ENCODE peak calls at places on chromosomes 11 and 22, in nine cellular contexts. W is mesothelial cell of epicardium, K is cardiac fibroblast, D is heart left ventricle, O is brain microvascular endothelial cell, I is progenitor cell of endocrine pancreas, H is foreskin fibroblast, Z is ovary, E is upper lobe of left lung. Q is an unnamed sample.

GRCh38 chr22:48709453-48709852 is 1118.2 kb downstream of the BRD1 start:
- DNase-seq in W (peak), K (no peak), D (no peak), O (no peak), I (no peak), H (no peak), Z (no peak), E (peak), Q (no peak)

GRCh38 chr11:45786272-45786671 is 18.7 kb upstream of the SLC35C1 start:
- DNase-seq in W (no peak), K (no peak), D (no peak), O (no peak), I (no peak), H (no peak), Z (no peak), E (no peak), Q (no peak)

GRCh38 chr11:109956124-109956793 is 136.9 kb upstream of the ZC3H12C start:
- DNase-seq in W (no peak), K (no peak), D (no peak), O (no peak), I (no peak), H (no peak), Z (no peak), E (no peak), Q (no peak)

GRCh38 chr11:10379433-10379832 is 74.6 kb downstream of the ADM start:
- DNase-seq in W (no peak), K (peak), D (no peak), O (no peak), I (no peak), H (peak), Z (no peak), E (no peak), Q (no peak)

GRCh38 chr22:30969532-30970355 is 679 bp downstream of the TUG1 start:
- DNase-seq in W (no peak), K (peak), D (no peak), O (peak), I (no peak), H (peak), Z (no peak), E (no peak), Q (peak)

GRCh38 chr22:37077802-37078448 is 26.4 kb downstream of the KCTD17 start:
- DNase-seq in W (peak), K (peak), D (no peak), O (peak), I (peak), H (peak), Z (peak), E (peak), Q (peak)

GRCh38 chr11:119652907-119653659 is 75.9 kb downstream of the NECTIN1 start:
- DNase-seq in W (no peak), K (no peak), D (no peak), O (no peak), I (no peak), H (no peak), Z (no peak), E (peak), Q (no peak)

GRCh38 chr11:9099617-9100016 is 8.2 kb upstream of the SCUBE2 start:
- DNase-seq in W (no peak), K (no peak), D (no peak), O (no peak), I (no peak), H (no peak), Z (no peak), E (no peak), Q (no peak)

GRCh38 chr22:43862074-43862881 is at the start of gene SULT4A1:
- DNase-seq in W (no peak), K (peak), D (no peak), O (no peak), I (no peak), H (peak), Z (peak), E (peak), Q (no peak)

GRCh38 chr22:35538801-35539321 is 1.8 kb upstream of the RASD2 start:
- DNase-seq in W (no peak), K (no peak), D (no peak), O (no peak), I (peak), H (peak), Z (no peak), E (no peak), Q (no peak)

GRCh38 chr11:443542-444199 is 1.9 kb upstream of the ANO9 start:
- DNase-seq in W (no peak), K (peak), D (peak), O (peak), I (no peak), H (peak), Z (no peak), E (no peak), Q (no peak)

GRCh38 chr11:45146072-45147016 is at the start of gene PRDM11:
- DNase-seq in W (peak), K (peak), D (peak), O (peak), I (peak), H (peak), Z (peak), E (no peak), Q (peak)

GRCh38 chr11:7527029-7527428 is 13.2 kb downstream of the PPFIBP2 start:
- DNase-seq in W (no peak), K (no peak), D (no peak), O (no peak), I (no peak), H (no peak), Z (no peak), E (no peak), Q (no peak)

GRCh38 chr11:128551641-128552335 is 35.6 kb downstream of the ETS1 start:
- DNase-seq in W (no peak), K (peak), D (no peak), O (no peak), I (no peak), H (no peak), Z (no peak), E (no peak), Q (no peak)

GRCh38 chr22:27681037-27681436 is 120.5 kb downstream of the MN1 start:
- DNase-seq in W (no peak), K (no peak), D (no peak), O (no peak), I (no peak), H (no peak), Z (no peak), E (no peak), Q (no peak)

GRCh38 chr22:39254789-39255298 is 10.1 kb upstream of the PDGFB start:
- DNase-seq in W (no peak), K (peak), D (peak), O (peak), I (no peak), H (peak), Z (no peak), E (peak), Q (no peak)

GRCh38 chr11:70545626-70545945 is 147.3 kb downstream of the CTTN start:
- DNase-seq in W (no peak), K (no peak), D (no peak), O (no peak), I (no peak), H (no peak), Z (no peak), E (no peak), Q (no peak)

GRCh38 chr11:61963282-61964057 is 4.0 kb downstream of the FTH1 start:
- DNase-seq in W (no peak), K (peak), D (peak), O (no peak), I (no peak), H (peak), Z (peak), E (no peak), Q (no peak)

GRCh38 chr22:18975434-18976196 is 39.5 kb upstream of the PRODH start:
- DNase-seq in W (no peak), K (no peak), D (no peak), O (no peak), I (no peak), H (no peak), Z (no peak), E (peak), Q (no peak)

GRCh38 chr22:42263944-42264343 is 6.5 kb downstream of the TCF20 start:
- DNase-seq in W (no peak), K (no peak), D (no peak), O (no peak), I (no peak), H (no peak), Z (no peak), E (no peak), Q (no peak)

GRCh38 chr11:109698237-109698636 is 276.2 kb downstream of the C11orf87 start:
- DNase-seq in W (no peak), K (no peak), D (no peak), O (no peak), I (no peak), H (no peak), Z (no peak), E (no peak), Q (no peak)

GRCh38 chr11:86765146-86765663 is 35.1 kb upstream of the PRSS23 start:
- DNase-seq in W (no peak), K (no peak), D (no peak), O (no peak), I (no peak), H (peak), Z (no peak), E (no peak), Q (no peak)

GRCh38 chr11:70851907-70852306 is 400.5 kb downstream of the SHANK2 start:
- DNase-seq in W (no peak), K (no peak), D (no peak), O (no peak), I (no peak), H (no peak), Z (no peak), E (peak), Q (no peak)

GRCh38 chr11:29318134-29318845 is 698.5 kb downstream of the KCNA4 start:
- DNase-seq in W (no peak), K (peak), D (no peak), O (peak), I (no peak), H (peak), Z (no peak), E (no peak), Q (peak)

GRCh38 chr11:36146437-36146836 is 142.8 kb downstream of the COMMD9 start:
- DNase-seq in W (no peak), K (no peak), D (no peak), O (no peak), I (no peak), H (no peak), Z (no peak), E (no peak), Q (no peak)

GRCh38 chr11:102220728-102221467 is 96.4 kb upstream of the BIRC3 start:
- DNase-seq in W (no peak), K (peak), D (no peak), O (peak), I (no peak), H (peak), Z (no peak), E (no peak), Q (no peak)

GRCh38 chr11:121389651-121390050 is 62.5 kb upstream of the SORL1 start:
- DNase-seq in W (no peak), K (no peak), D (peak), O (no peak), I (no peak), H (no peak), Z (no peak), E (no peak), Q (peak)

GRCh38 chr22:25630446-25630845 is 66.0 kb downstream of the GRK3 start:
- DNase-seq in W (no peak), K (peak), D (no peak), O (no peak), I (no peak), H (peak), Z (no peak), E (no peak), Q (peak)

GRCh38 chr11:63761870-63762661 is 6.5 kb downstream of the ZFTA start:
- DNase-seq in W (no peak), K (no peak), D (peak), O (no peak), I (no peak), H (no peak), Z (peak), E (peak), Q (no peak)

GRCh38 chr11:95498731-95499396 is 267.9 kb upstream of the SESN3 start:
- DNase-seq in W (no peak), K (no peak), D (no peak), O (no peak), I (no peak), H (no peak), Z (no peak), E (no peak), Q (no peak)

GRCh38 chr11:17012179-17012578 is 2.0 kb downstream of the PLEKHA7 start:
- DNase-seq in W (no peak), K (no peak), D (no peak), O (no peak), I (no peak), H (no peak), Z (no peak), E (no peak), Q (no peak)

GRCh38 chr11:17013548-17014320 is 480 bp downstream of the PLEKHA7 start:
- DNase-seq in W (no peak), K (no peak), D (no peak), O (no peak), I (peak), H (peak), Z (peak), E (peak), Q (no peak)

GRCh38 chr11:17012712-17013547 is 1.3 kb downstream of the PLEKHA7 start:
- DNase-seq in W (no peak), K (peak), D (peak), O (peak), I (peak), H (peak), Z (peak), E (peak), Q (peak)

GRCh38 chr11:17008099-17008498 is 6.1 kb downstream of the PLEKHA7 start:
- DNase-seq in W (no peak), K (no peak), D (no peak), O (no peak), I (no peak), H (no peak), Z (no peak), E (no peak), Q (no peak)

GRCh38 chr11:17010851-17011420 is 3.3 kb downstream of the PLEKHA7 start:
- DNase-seq in W (no peak), K (no peak), D (no peak), O (no peak), I (no peak), H (no peak), Z (no peak), E (no peak), Q (no peak)
- TF ChIP-seq CTCF in W (no peak), K (no peak), D (no peak), O (no peak), I (no peak), H (no peak), Z (no peak), E (no peak), Q (no peak)

GRCh38 chr11:133228406-133229330 is 303.6 kb downstream of the OPCML start:
- DNase-seq in W (no peak), K (no peak), D (no peak), O (no peak), I (no peak), H (no peak), Z (no peak), E (peak), Q (no peak)
- TF ChIP-seq CTCF in W (no peak), K (no peak), D (no peak), O (no peak), I (no peak), H (no peak), Z (no peak), E (no peak), Q (no peak)

DNA sequence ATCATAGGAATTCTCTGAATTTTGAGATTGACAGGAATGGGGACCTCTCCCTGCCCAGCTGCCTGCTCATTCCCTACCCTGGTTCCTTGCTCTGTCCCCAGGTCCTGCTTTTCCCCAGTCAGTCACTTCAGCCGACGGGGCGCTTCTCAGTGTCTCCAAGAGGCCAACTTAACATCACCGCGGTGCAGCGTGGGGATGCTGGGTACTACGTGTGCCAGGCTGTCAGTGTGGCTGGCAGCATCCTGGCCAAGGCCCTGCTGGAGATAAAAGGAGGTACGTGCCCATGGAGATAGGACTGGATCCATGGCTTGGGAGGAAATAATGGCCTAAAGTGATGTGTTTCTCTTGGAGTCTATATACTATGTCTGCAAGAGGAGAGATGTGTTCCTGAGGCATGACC is 7.0 kb downstream of the ROBO3 start:
- DNase-seq in W (no peak), K (no peak), D (no peak), O (no peak), I (no peak), H (no peak), Z (no peak), E (no peak), Q (no peak)
- TF ChIP-seq CTCF in W (no peak), K (no peak), D (no peak), O (no peak), I (no peak), H (no peak), Z (no peak), E (no peak), Q (no peak)

DNA sequence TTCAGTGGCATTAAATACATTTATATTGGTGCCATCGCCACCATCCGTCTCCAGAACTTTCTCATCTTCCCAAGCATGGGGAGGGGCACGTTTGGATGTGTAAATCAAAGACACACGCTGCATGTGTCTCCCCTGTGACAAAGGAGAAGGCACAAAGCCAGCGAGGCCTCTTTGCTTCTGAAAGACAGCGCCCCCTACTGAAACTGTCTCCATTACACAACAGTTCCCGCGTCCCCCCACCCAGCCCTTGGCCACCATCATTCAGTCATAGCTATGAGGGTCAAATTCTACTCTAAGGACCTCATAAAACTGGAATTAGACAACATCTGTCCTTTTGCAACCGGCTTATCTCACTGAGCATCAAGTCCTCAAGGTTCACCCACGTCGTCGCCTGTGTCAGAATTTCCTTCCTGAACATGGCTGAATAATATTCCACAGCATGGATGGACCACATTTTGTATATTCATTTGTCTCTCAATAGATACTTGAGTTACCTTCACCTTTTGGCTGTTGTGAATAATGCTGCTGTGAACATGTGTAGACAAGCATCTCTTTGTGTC is 64.8 kb downstream of the IGF2 start:
- DNase-seq in W (no peak), K (no peak), D (peak), O (no peak), I (no peak), H (no peak), Z (no peak), E (no peak), Q (no peak)
- TF ChIP-seq CTCF in W (peak), K (peak), D (no peak), O (peak), I (no peak), H (no peak), Z (no peak), E (no peak), Q (peak)

DNA sequence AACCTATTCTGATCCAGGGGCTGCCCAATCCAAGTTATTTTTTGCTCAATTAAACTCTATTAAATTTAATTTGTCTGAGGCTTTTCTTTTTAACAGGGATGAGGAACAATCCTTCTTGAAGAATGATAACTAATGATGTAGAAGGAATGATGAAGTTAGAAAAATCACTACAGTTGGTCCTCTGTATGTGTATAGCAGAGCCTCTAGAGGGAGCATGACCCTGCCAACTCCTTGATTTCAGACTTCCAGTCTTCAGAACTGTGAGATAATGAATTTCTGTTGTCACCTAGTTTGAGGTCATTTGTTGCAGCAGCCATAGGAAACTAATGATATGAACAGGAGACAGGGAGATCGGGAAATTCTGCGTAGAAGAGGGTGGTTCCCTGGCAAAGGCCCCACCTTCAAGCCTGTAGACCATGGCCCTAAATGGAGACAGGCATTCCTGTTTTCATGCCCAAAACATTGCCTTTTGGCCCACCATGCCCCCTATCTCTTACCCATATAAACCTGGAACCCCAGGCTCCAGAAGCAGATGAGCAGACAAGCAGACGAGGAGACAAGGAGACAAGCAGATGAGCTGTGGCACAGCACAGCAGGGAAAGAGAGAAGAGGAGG is 7.7 kb upstream of the QSER1 start:
- DNase-seq in W (no peak), K (peak), D (no peak), O (peak), I (no peak), H (peak), Z (no peak), E (no peak), Q (no peak)
- TF ChIP-seq CTCF in W (no peak), K (peak), D (no peak), O (peak), I (peak), H (peak), Z (no peak), E (peak), Q (peak)